ENCODE peak calls at places on chromosomes 3 and 15, in five cellular contexts. One of them, this sample, is unnamed.

GRCh38 chr3:106256249-106256957 is 387.6 kb upstream of the CBLB start:
- DNase-seq in endothelial cell: no peak
- DNase-seq in WERI-Rb-1: no peak
- DNase-seq in left lung: no peak
- DNase-seq in activated CD8-positive, alpha-beta T cell treated with anti-CD3 and anti-CD28 coated beads for 36 hours: no peak
- DNase-seq in this sample: no peak

GRCh38 chr15:85752591-85752990 is 42.1 kb downstream of the KLHL25 start:
- DNase-seq in WERI-Rb-1: no peak
- DNase-seq in endothelial cell: no peak
- DNase-seq in left lung: peak
- DNase-seq in activated CD8-positive, alpha-beta T cell treated with anti-CD3 and anti-CD28 coated beads for 36 hours: no peak
- DNase-seq in this sample: peak

GRCh38 chr15:100781961-100782525 is 97.6 kb upstream of the ALDH1A3 start:
- DNase-seq in left lung: no peak
- DNase-seq in activated CD8-positive, alpha-beta T cell treated with anti-CD3 and anti-CD28 coated beads for 36 hours: no peak
- DNase-seq in endothelial cell: no peak
- DNase-seq in WERI-Rb-1: no peak
- DNase-seq in this sample: no peak

GRCh38 chr3:87145553-87145952 is 81.6 kb upstream of the CHMP2B start:
- DNase-seq in endothelial cell: no peak
- DNase-seq in WERI-Rb-1: peak
- DNase-seq in left lung: no peak
- DNase-seq in activated CD8-positive, alpha-beta T cell treated with anti-CD3 and anti-CD28 coated beads for 36 hours: peak
- DNase-seq in this sample: peak

GRCh38 chr3:138948371-138949001 is 1.5 kb downstream of the FOXL2NB start:
- DNase-seq in left lung: no peak
- DNase-seq in WERI-Rb-1: no peak
- DNase-seq in activated CD8-positive, alpha-beta T cell treated with anti-CD3 and anti-CD28 coated beads for 36 hours: no peak
- DNase-seq in endothelial cell: no peak
- DNase-seq in this sample: peak

GRCh38 chr3:197155039-197155438 is 125.4 kb upstream of the MELTF start:
- DNase-seq in WERI-Rb-1: no peak
- DNase-seq in endothelial cell: no peak
- DNase-seq in left lung: no peak
- DNase-seq in activated CD8-positive, alpha-beta T cell treated with anti-CD3 and anti-CD28 coated beads for 36 hours: no peak
- DNase-seq in this sample: no peak

GRCh38 chr3:196666001-196666867 is 26.7 kb downstream of the NRROS start:
- DNase-seq in left lung: no peak
- DNase-seq in WERI-Rb-1: peak
- DNase-seq in endothelial cell: no peak
- DNase-seq in activated CD8-positive, alpha-beta T cell treated with anti-CD3 and anti-CD28 coated beads for 36 hours: no peak
- DNase-seq in this sample: peak

GRCh38 chr15:68775671-68776476 is 44.8 kb downstream of the ANP32A start:
- DNase-seq in left lung: no peak
- DNase-seq in activated CD8-positive, alpha-beta T cell treated with anti-CD3 and anti-CD28 coated beads for 36 hours: no peak
- DNase-seq in endothelial cell: no peak
- DNase-seq in WERI-Rb-1: no peak
- DNase-seq in this sample: no peak

GRCh38 chr15:81296673-81297072 is 27.3 kb downstream of the STARD5 start:
- DNase-seq in WERI-Rb-1: no peak
- DNase-seq in activated CD8-positive, alpha-beta T cell treated with anti-CD3 and anti-CD28 coated beads for 36 hours: peak
- DNase-seq in left lung: peak
- DNase-seq in endothelial cell: peak
- DNase-seq in this sample: no peak

GRCh38 chr3:141476033-141476432 is 10.8 kb upstream of the RASA2 start:
- DNase-seq in endothelial cell: no peak
- DNase-seq in left lung: no peak
- DNase-seq in WERI-Rb-1: no peak
- DNase-seq in activated CD8-positive, alpha-beta T cell treated with anti-CD3 and anti-CD28 coated beads for 36 hours: peak
- DNase-seq in this sample: no peak

GRCh38 chr15:98841419-98841970 is 166.1 kb downstream of the PGPEP1L start:
- DNase-seq in left lung: no peak
- DNase-seq in WERI-Rb-1: no peak
- DNase-seq in activated CD8-positive, alpha-beta T cell treated with anti-CD3 and anti-CD28 coated beads for 36 hours: no peak
- DNase-seq in endothelial cell: no peak
- DNase-seq in this sample: no peak

GRCh38 chr15:71013446-71013845 is 101.8 kb upstream of the THSD4 start:
- DNase-seq in left lung: no peak
- DNase-seq in endothelial cell: no peak
- DNase-seq in activated CD8-positive, alpha-beta T cell treated with anti-CD3 and anti-CD28 coated beads for 36 hours: no peak
- DNase-seq in WERI-Rb-1: no peak
- DNase-seq in this sample: peak

GRCh38 chr3:151281671-151282334 is 3.5 kb upstream of the P2RY14 start:
- DNase-seq in WERI-Rb-1: no peak
- DNase-seq in endothelial cell: no peak
- DNase-seq in left lung: no peak
- DNase-seq in activated CD8-positive, alpha-beta T cell treated with anti-CD3 and anti-CD28 coated beads for 36 hours: no peak
- DNase-seq in this sample: no peak

GRCh38 chr3:8499181-8499611 is 2.4 kb upstream of the LMCD1 start:
- DNase-seq in endothelial cell: no peak
- DNase-seq in WERI-Rb-1: no peak
- DNase-seq in left lung: no peak
- DNase-seq in activated CD8-positive, alpha-beta T cell treated with anti-CD3 and anti-CD28 coated beads for 36 hours: no peak
- DNase-seq in this sample: no peak

GRCh38 chr15:39720721-39721611 is 61.7 kb downstream of the FSIP1 start:
- DNase-seq in endothelial cell: no peak
- DNase-seq in left lung: no peak
- DNase-seq in WERI-Rb-1: no peak
- DNase-seq in activated CD8-positive, alpha-beta T cell treated with anti-CD3 and anti-CD28 coated beads for 36 hours: no peak
- DNase-seq in this sample: peak

GRCh38 chr15:58498821-58499580 is 67.2 kb downstream of the LIPC start:
- DNase-seq in endothelial cell: no peak
- DNase-seq in WERI-Rb-1: peak
- DNase-seq in left lung: no peak
- DNase-seq in activated CD8-positive, alpha-beta T cell treated with anti-CD3 and anti-CD28 coated beads for 36 hours: no peak
- DNase-seq in this sample: peak

GRCh38 chr3:94173667-94174434 is 111.0 kb downstream of the NSUN3 start:
- DNase-seq in activated CD8-positive, alpha-beta T cell treated with anti-CD3 and anti-CD28 coated beads for 36 hours: no peak
- DNase-seq in WERI-Rb-1: no peak
- DNase-seq in left lung: no peak
- DNase-seq in endothelial cell: no peak
- DNase-seq in this sample: peak

GRCh38 chr15:40471105-40471777 is 457 bp downstream of the CHST14 start:
- DNase-seq in left lung: no peak
- DNase-seq in endothelial cell: peak
- DNase-seq in activated CD8-positive, alpha-beta T cell treated with anti-CD3 and anti-CD28 coated beads for 36 hours: peak
- DNase-seq in WERI-Rb-1: no peak
- DNase-seq in this sample: no peak

GRCh38 chr3:188788621-188789081 is 383.1 kb upstream of the TPRG1 start:
- DNase-seq in activated CD8-positive, alpha-beta T cell treated with anti-CD3 and anti-CD28 coated beads for 36 hours: peak
- DNase-seq in left lung: no peak
- DNase-seq in WERI-Rb-1: no peak
- DNase-seq in endothelial cell: no peak
- DNase-seq in this sample: peak

GRCh38 chr3:147930417-147930816 is 521.3 kb downstream of the ZIC1 start:
- DNase-seq in left lung: no peak
- DNase-seq in WERI-Rb-1: no peak
- DNase-seq in endothelial cell: no peak
- DNase-seq in activated CD8-positive, alpha-beta T cell treated with anti-CD3 and anti-CD28 coated beads for 36 hours: no peak
- DNase-seq in this sample: peak

GRCh38 chr3:10366681-10367101 is 45.8 kb upstream of the SEC13 start:
- DNase-seq in activated CD8-positive, alpha-beta T cell treated with anti-CD3 and anti-CD28 coated beads for 36 hours: peak
- DNase-seq in endothelial cell: no peak
- DNase-seq in left lung: peak
- DNase-seq in WERI-Rb-1: no peak
- DNase-seq in this sample: peak

DNA sequence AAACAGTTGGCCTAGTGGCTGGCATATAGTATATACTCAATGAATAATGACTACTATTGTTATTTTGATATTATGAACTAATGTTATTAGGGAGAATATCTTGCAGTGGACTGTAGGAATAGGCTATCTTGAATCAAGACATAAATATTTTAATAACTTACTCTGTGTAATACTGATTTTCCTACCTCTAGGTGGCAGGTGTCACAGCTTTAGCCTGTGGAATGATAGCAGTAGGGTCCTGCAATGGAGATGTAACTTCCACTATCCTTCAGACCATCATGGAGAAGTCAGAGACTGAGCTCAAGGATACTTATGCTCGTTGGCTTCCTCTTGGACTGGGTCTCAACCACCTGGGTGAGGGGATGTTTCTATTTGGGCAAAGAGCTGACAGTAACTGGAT is 6.5 kb downstream of the PSMD2 start:
- DNase-seq in endothelial cell: no peak
- DNase-seq in left lung: no peak
- DNase-seq in WERI-Rb-1: no peak
- DNase-seq in activated CD8-positive, alpha-beta T cell treated with anti-CD3 and anti-CD28 coated beads for 36 hours: no peak
- DNase-seq in this sample: peak
- TF ChIP-seq CTCF in endothelial cell: no peak
- TF ChIP-seq CTCF in left lung: no peak
- TF ChIP-seq CTCF in WERI-Rb-1: peak
- TF ChIP-seq CTCF in activated CD8-positive, alpha-beta T cell treated with anti-CD3 and anti-CD28 coated beads for 36 hours: peak
- TF ChIP-seq CTCF in this sample: peak

GRCh38 chr3:4584537-4585249 is 91.5 kb downstream of the ITPR1 start:
- DNase-seq in activated CD8-positive, alpha-beta T cell treated with anti-CD3 and anti-CD28 coated beads for 36 hours: peak
- DNase-seq in WERI-Rb-1: no peak
- DNase-seq in endothelial cell: no peak
- DNase-seq in left lung: peak
- DNase-seq in this sample: no peak
- TF ChIP-seq CTCF in activated CD8-positive, alpha-beta T cell treated with anti-CD3 and anti-CD28 coated beads for 36 hours: no peak
- TF ChIP-seq CTCF in WERI-Rb-1: no peak
- TF ChIP-seq CTCF in endothelial cell: no peak
- TF ChIP-seq CTCF in left lung: no peak
- TF ChIP-seq CTCF in this sample: no peak

GRCh38 chr3:117393801-117394200 is 684.2 kb downstream of the TUSC7 start:
- DNase-seq in left lung: no peak
- DNase-seq in activated CD8-positive, alpha-beta T cell treated with anti-CD3 and anti-CD28 coated beads for 36 hours: no peak
- DNase-seq in endothelial cell: no peak
- DNase-seq in WERI-Rb-1: no peak
- DNase-seq in this sample: no peak

GRCh38 chr3:117393119-117393518 is 683.5 kb downstream of the TUSC7 start:
- DNase-seq in WERI-Rb-1: no peak
- DNase-seq in endothelial cell: no peak
- DNase-seq in activated CD8-positive, alpha-beta T cell treated with anti-CD3 and anti-CD28 coated beads for 36 hours: no peak
- DNase-seq in left lung: no peak
- DNase-seq in this sample: no peak

GRCh38 chr3:117399311-117400068 is 689.9 kb downstream of the TUSC7 start:
- DNase-seq in activated CD8-positive, alpha-beta T cell treated with anti-CD3 and anti-CD28 coated beads for 36 hours: no peak
- DNase-seq in left lung: no peak
- DNase-seq in endothelial cell: no peak
- DNase-seq in WERI-Rb-1: no peak
- DNase-seq in this sample: no peak

GRCh38 chr3:117400303-117400702 is 690.7 kb downstream of the TUSC7 start:
- DNase-seq in WERI-Rb-1: no peak
- DNase-seq in endothelial cell: no peak
- DNase-seq in activated CD8-positive, alpha-beta T cell treated with anti-CD3 and anti-CD28 coated beads for 36 hours: no peak
- DNase-seq in left lung: no peak
- DNase-seq in this sample: no peak

DNA sequence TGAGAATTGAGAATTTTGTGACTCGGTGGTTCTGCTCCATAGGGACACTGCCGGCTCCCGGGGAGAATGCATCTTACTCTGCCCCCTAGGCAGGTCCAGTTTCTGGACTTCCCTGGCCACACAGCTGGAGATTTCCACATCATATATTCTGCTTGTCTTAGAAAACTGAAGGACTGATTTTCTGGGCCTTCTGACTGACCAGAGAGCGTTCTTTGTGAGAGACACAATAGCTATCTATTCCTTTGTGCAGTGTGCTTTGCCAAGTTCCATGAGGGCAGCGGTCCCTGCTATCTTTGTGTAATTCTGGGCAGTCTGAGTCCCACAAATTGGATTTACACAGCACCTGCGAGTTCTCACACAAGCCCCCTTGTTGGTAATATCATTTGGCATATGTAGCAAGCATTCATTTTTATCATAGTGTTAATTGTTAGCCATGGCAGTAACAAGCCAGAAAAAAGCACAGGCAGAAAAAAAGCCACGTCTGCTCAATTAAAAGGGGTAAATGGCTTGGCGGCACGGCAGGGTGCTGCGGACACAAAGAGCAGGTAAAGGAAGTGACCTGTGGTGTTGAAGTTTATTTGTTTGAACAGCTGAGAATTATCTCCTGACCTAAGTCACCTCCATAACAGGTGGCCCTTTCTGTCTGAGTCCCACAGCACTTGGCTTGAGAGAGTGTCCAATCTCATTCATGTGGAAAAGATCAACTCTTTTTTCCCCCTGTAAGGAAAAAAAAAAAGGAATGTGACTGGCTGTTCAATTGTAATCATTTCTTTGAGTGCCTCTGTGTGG is 688.8 kb downstream of the TUSC7 start:
- DNase-seq in WERI-Rb-1: no peak
- DNase-seq in endothelial cell: no peak
- DNase-seq in left lung: no peak
- DNase-seq in activated CD8-positive, alpha-beta T cell treated with anti-CD3 and anti-CD28 coated beads for 36 hours: no peak
- DNase-seq in this sample: no peak
- TF ChIP-seq CTCF in WERI-Rb-1: no peak
- TF ChIP-seq CTCF in endothelial cell: no peak
- TF ChIP-seq CTCF in left lung: no peak
- TF ChIP-seq CTCF in activated CD8-positive, alpha-beta T cell treated with anti-CD3 and anti-CD28 coated beads for 36 hours: no peak
- TF ChIP-seq CTCF in this sample: no peak

DNA sequence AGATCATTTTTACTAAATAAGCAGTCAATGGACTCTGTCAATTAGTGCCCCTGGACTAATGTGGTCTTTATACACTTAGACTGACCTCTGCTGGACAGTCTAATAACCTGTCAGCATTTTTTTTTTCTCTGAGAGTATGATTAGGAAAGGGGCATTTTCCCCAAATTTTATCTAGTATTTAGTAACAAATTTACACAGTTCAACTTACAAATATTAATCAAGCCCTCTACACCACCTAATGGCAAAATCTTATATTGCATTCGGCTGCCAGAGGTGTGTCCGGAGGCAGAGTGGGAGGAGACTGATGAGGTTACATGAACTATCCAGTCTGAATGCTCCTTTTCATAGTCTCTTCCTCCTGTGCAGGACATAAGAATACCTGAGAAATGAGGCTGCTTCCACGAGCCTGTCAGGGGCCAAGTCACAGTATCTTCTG is 36.0 kb upstream of the COLQ start:
- DNase-seq in endothelial cell: peak
- DNase-seq in left lung: no peak
- DNase-seq in WERI-Rb-1: peak
- DNase-seq in activated CD8-positive, alpha-beta T cell treated with anti-CD3 and anti-CD28 coated beads for 36 hours: peak
- DNase-seq in this sample: peak
- TF ChIP-seq CTCF in endothelial cell: peak
- TF ChIP-seq CTCF in left lung: peak
- TF ChIP-seq CTCF in WERI-Rb-1: no peak
- TF ChIP-seq CTCF in activated CD8-positive, alpha-beta T cell treated with anti-CD3 and anti-CD28 coated beads for 36 hours: peak
- TF ChIP-seq CTCF in this sample: peak

DNA sequence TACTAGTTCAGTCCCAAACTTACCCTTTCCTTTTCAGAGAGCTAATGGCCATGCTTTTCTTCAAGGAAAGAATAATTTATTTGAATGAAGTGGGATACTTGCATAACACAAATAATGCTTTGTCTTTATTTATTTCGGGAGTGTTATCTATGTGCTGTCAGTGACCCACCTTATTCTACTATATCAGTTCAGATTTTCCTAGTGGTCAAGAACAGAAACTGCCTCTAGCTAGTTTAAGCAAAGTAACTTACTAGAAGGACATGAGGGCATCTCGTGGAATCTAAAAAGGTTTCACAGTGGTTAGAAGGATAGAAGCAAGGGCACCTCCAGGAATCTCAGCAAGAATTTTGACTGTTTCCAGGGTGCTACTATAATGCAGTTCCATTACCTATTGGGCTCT is 3.8 kb upstream of the TIMMDC1 start:
- DNase-seq in endothelial cell: no peak
- DNase-seq in WERI-Rb-1: no peak
- DNase-seq in left lung: no peak
- DNase-seq in activated CD8-positive, alpha-beta T cell treated with anti-CD3 and anti-CD28 coated beads for 36 hours: no peak
- DNase-seq in this sample: no peak
- TF ChIP-seq CTCF in endothelial cell: peak
- TF ChIP-seq CTCF in WERI-Rb-1: no peak
- TF ChIP-seq CTCF in left lung: no peak
- TF ChIP-seq CTCF in activated CD8-positive, alpha-beta T cell treated with anti-CD3 and anti-CD28 coated beads for 36 hours: peak
- TF ChIP-seq CTCF in this sample: peak

This sample was measured in epithelial cell of esophagus.